ENCODE peak calls at places on chromosomes 6 and 20, in nine cellular contexts. K is activated T-helper 1 cell treated with Interleukin-2 at 50 U/mL for 16 hours; C is uterus; J is GM23248; T is activated CD4-positive, CD25-positive, alpha-beta regulatory T cell; L is SHP77; W is NCI-H774; Z is occipital lobe; A is PC-3. G is an unnamed sample.
A peak's percentile ranks its signal among the peaks of the same experiment; 100 is the strongest.

GRCh38 chr20:23048283-23049200 is 930 bp downstream of the THBD start:
- DNase-seq in K (no peak), W (peak; percentile 67), C (peak; percentile 22), J (peak; percentile 78), T (no peak), L (no peak), Z (no peak), A (peak; percentile 55), G (peak; percentile 74)

GRCh38 chr6:37303891-37304503 is 46.1 kb upstream of the TMEM217 start:
- DNase-seq in T (no peak), L (no peak), W (no peak), Z (peak; percentile 19), K (no peak), A (peak; percentile 64), C (no peak), J (peak; percentile 70), G (no peak)

GRCh38 chr6:99233219-99233618 is 116.3 kb downstream of the FAXC start:
- DNase-seq in K (no peak), C (no peak), T (no peak), L (no peak), A (no peak), J (no peak), W (no peak), Z (no peak), G (no peak)

GRCh38 chr20:19098092-19098491 is 114.3 kb upstream of the SLC24A3 start:
- DNase-seq in T (no peak), J (no peak), C (no peak), A (no peak), L (no peak), Z (no peak), W (no peak), K (no peak), G (no peak)

GRCh38 chr6:41334482-41335023 is 855 bp upstream of the NCR2 start:
- DNase-seq in K (no peak), Z (no peak), J (peak; percentile 15), A (peak; percentile 16), C (no peak), T (no peak), W (no peak), L (peak; percentile 9), G (no peak)

GRCh38 chr6:144729502-144729901 is 444.4 kb downstream of the UTRN start:
- DNase-seq in Z (no peak), L (no peak), A (no peak), W (no peak), T (no peak), C (no peak), K (no peak), J (no peak), G (no peak)

GRCh38 chr6:16392010-16392409 is 153.6 kb downstream of the GMPR start:
- DNase-seq in K (no peak), L (no peak), C (no peak), J (no peak), W (no peak), Z (no peak), A (no peak), T (no peak), G (no peak)

GRCh38 chr6:22113046-22113766 is 183.6 kb downstream of the PRL start:
- DNase-seq in A (peak; percentile 98), Z (no peak), T (no peak), W (no peak), J (peak; percentile 99), L (peak; percentile 63), K (no peak), C (peak; percentile 35), G (no peak)

GRCh38 chr20:48571945-48572589 is 255.7 kb downstream of the PREX1 start:
- DNase-seq in J (no peak), A (no peak), C (peak; percentile 35), L (no peak), Z (no peak), T (no peak), K (no peak), W (no peak), G (no peak)

GRCh38 chr6:167993169-167993568 is 4.3 kb upstream of the KIF25 start:
- DNase-seq in W (no peak), L (no peak), T (no peak), C (no peak), K (no peak), A (no peak), Z (no peak), J (no peak), G (no peak)

GRCh38 chr6:8219352-8219943 is 117.1 kb upstream of the EEF1E1 start:
- DNase-seq in L (peak; percentile 10), A (peak; percentile 69), C (no peak), J (peak; percentile 70), W (peak; percentile 28), K (no peak), Z (no peak), T (no peak), G (peak; percentile 9)

GRCh38 chr6:14682821-14683220 is 563.0 kb upstream of the JARID2 start:
- DNase-seq in W (no peak), K (no peak), T (no peak), A (peak; percentile 58), L (no peak), C (no peak), Z (no peak), J (peak; percentile 66), G (no peak)

GRCh38 chr6:18177566-18177965 is 22.3 kb downstream of the KDM1B start:
- DNase-seq in W (no peak), A (no peak), L (no peak), K (no peak), T (no peak), Z (no peak), C (no peak), J (no peak), G (no peak)

GRCh38 chr6:84449220-84449619 is 221.8 kb upstream of the CEP162 start:
- DNase-seq in A (no peak), K (no peak), J (no peak), T (no peak), L (no peak), Z (no peak), W (peak; percentile 19), C (no peak), G (peak; percentile 29)

GRCh38 chr6:49736017-49736508 is 8.1 kb downstream of the CRISP3 start:
- DNase-seq in Z (no peak), W (no peak), C (no peak), T (no peak), J (no peak), K (no peak), L (no peak), A (no peak), G (no peak)

GRCh38 chr6:144955392-144955791 is 670.3 kb downstream of the UTRN start:
- DNase-seq in Z (no peak), T (no peak), W (no peak), C (no peak), A (no peak), L (no peak), K (no peak), J (no peak), G (no peak)

G was measured in COR-L47.